ENCODE peak calls at places on chromosomes 1 and 21, in ten cellular contexts. One of them, this sample, is unnamed.

GRCh38 chr1:10217748-10218441 is 7.5 kb downstream of the KIF1B start:
- DNase-seq in left lung: no peak
- DNase-seq in heart left ventricle: no peak
- DNase-seq in left ventricle myocardium inferior: no peak
- DNase-seq in fibroblast of lung: peak; percentile 55
- DNase-seq in keratinocyte: no peak
- DNase-seq in caudate nucleus: no peak
- DNase-seq in neural progenitor cell: no peak
- DNase-seq in cardiac muscle cell: no peak
- DNase-seq in pancreas: no peak
- DNase-seq in this sample: no peak

GRCh38 chr1:51915958-51916357 is 37.4 kb upstream of the NRDC start:
- DNase-seq in left lung: no peak
- DNase-seq in heart left ventricle: no peak
- DNase-seq in left ventricle myocardium inferior: no peak
- DNase-seq in fibroblast of lung: no peak
- DNase-seq in keratinocyte: no peak
- DNase-seq in caudate nucleus: no peak
- DNase-seq in neural progenitor cell: no peak
- DNase-seq in cardiac muscle cell: no peak
- DNase-seq in pancreas: no peak
- DNase-seq in this sample: no peak

GRCh38 chr1:211613108-211613947 is 34.4 kb upstream of the SLC30A1 start:
- DNase-seq in left lung: peak; percentile 93
- DNase-seq in heart left ventricle: peak; percentile 87
- DNase-seq in left ventricle myocardium inferior: peak; percentile 74
- DNase-seq in fibroblast of lung: peak; percentile 96
- DNase-seq in keratinocyte: no peak
- DNase-seq in caudate nucleus: no peak
- DNase-seq in neural progenitor cell: no peak
- DNase-seq in cardiac muscle cell: peak; percentile 77
- DNase-seq in pancreas: no peak
- DNase-seq in this sample: no peak

GRCh38 chr1:63592536-63593302 is 492 bp upstream of the PGM1 start:
- DNase-seq in left lung: no peak
- DNase-seq in heart left ventricle: no peak
- DNase-seq in left ventricle myocardium inferior: no peak
- DNase-seq in fibroblast of lung: peak; percentile 27
- DNase-seq in keratinocyte: no peak
- DNase-seq in caudate nucleus: no peak
- DNase-seq in neural progenitor cell: no peak
- DNase-seq in cardiac muscle cell: no peak
- DNase-seq in pancreas: no peak
- DNase-seq in this sample: no peak

GRCh38 chr1:33047839-33048305 is 11.2 kb upstream of the AK2 start:
- DNase-seq in left lung: no peak
- DNase-seq in heart left ventricle: no peak
- DNase-seq in left ventricle myocardium inferior: no peak
- DNase-seq in fibroblast of lung: peak; percentile 51
- DNase-seq in keratinocyte: no peak
- DNase-seq in caudate nucleus: no peak
- DNase-seq in neural progenitor cell: no peak
- DNase-seq in cardiac muscle cell: no peak
- DNase-seq in pancreas: no peak
- DNase-seq in this sample: no peak

GRCh38 chr1:39575191-39576015 is 1.2 kb downstream of the PABPC4 start:
- DNase-seq in left lung: peak; percentile 87
- DNase-seq in heart left ventricle: peak; percentile 78
- DNase-seq in left ventricle myocardium inferior: peak; percentile 60
- DNase-seq in fibroblast of lung: peak; percentile 63
- DNase-seq in keratinocyte: no peak
- DNase-seq in caudate nucleus: no peak
- DNase-seq in neural progenitor cell: peak; percentile 69
- DNase-seq in cardiac muscle cell: peak; percentile 70
- DNase-seq in pancreas: peak; percentile 89
- DNase-seq in this sample: peak; percentile 63

GRCh38 chr1:39483276-39483675 is 8.2 kb upstream of the BMP8A start:
- DNase-seq in left lung: no peak
- DNase-seq in heart left ventricle: no peak
- DNase-seq in left ventricle myocardium inferior: no peak
- DNase-seq in fibroblast of lung: no peak
- DNase-seq in keratinocyte: no peak
- DNase-seq in caudate nucleus: no peak
- DNase-seq in neural progenitor cell: no peak
- DNase-seq in cardiac muscle cell: no peak
- DNase-seq in pancreas: no peak
- DNase-seq in this sample: no peak

GRCh38 chr1:61274979-61275378 is 192.6 kb downstream of the NFIA start:
- DNase-seq in left lung: no peak
- DNase-seq in heart left ventricle: no peak
- DNase-seq in left ventricle myocardium inferior: no peak
- DNase-seq in fibroblast of lung: no peak
- DNase-seq in keratinocyte: no peak
- DNase-seq in caudate nucleus: no peak
- DNase-seq in neural progenitor cell: no peak
- DNase-seq in cardiac muscle cell: no peak
- DNase-seq in pancreas: no peak
- DNase-seq in this sample: no peak

GRCh38 chr1:23591460-23592208 is 32.3 kb upstream of the ID3 start:
- DNase-seq in left lung: no peak
- DNase-seq in heart left ventricle: peak; percentile 57
- DNase-seq in left ventricle myocardium inferior: no peak
- DNase-seq in fibroblast of lung: no peak
- DNase-seq in keratinocyte: no peak
- DNase-seq in caudate nucleus: no peak
- DNase-seq in neural progenitor cell: no peak
- DNase-seq in cardiac muscle cell: no peak
- DNase-seq in pancreas: no peak
- DNase-seq in this sample: no peak

GRCh38 chr1:59565611-59566410 is 248.9 kb upstream of the HOOK1 start:
- DNase-seq in left lung: no peak
- DNase-seq in heart left ventricle: no peak
- DNase-seq in left ventricle myocardium inferior: no peak
- DNase-seq in fibroblast of lung: peak; percentile 76
- DNase-seq in keratinocyte: no peak
- DNase-seq in caudate nucleus: no peak
- DNase-seq in neural progenitor cell: no peak
- DNase-seq in cardiac muscle cell: no peak
- DNase-seq in pancreas: no peak
- DNase-seq in this sample: no peak

GRCh38 chr1:54110991-54111390 is 41.8 kb downstream of the CDCP2 start:
- DNase-seq in left lung: no peak
- DNase-seq in heart left ventricle: peak; percentile 28
- DNase-seq in left ventricle myocardium inferior: no peak
- DNase-seq in fibroblast of lung: no peak
- DNase-seq in keratinocyte: no peak
- DNase-seq in caudate nucleus: no peak
- DNase-seq in neural progenitor cell: no peak
- DNase-seq in cardiac muscle cell: no peak
- DNase-seq in pancreas: no peak
- DNase-seq in this sample: peak; percentile 30

GRCh38 chr1:94634977-94635416 is 93.4 kb upstream of the F3 start:
- DNase-seq in left lung: no peak
- DNase-seq in heart left ventricle: no peak
- DNase-seq in left ventricle myocardium inferior: no peak
- DNase-seq in fibroblast of lung: no peak
- DNase-seq in keratinocyte: no peak
- DNase-seq in caudate nucleus: no peak
- DNase-seq in neural progenitor cell: no peak
- DNase-seq in cardiac muscle cell: no peak
- DNase-seq in pancreas: no peak
- DNase-seq in this sample: no peak

GRCh38 chr21:33976082-33976979 is 60.7 kb upstream of the ATP5PO start:
- DNase-seq in left lung: no peak
- DNase-seq in heart left ventricle: no peak
- DNase-seq in left ventricle myocardium inferior: peak; percentile 37
- DNase-seq in fibroblast of lung: peak; percentile 90
- DNase-seq in keratinocyte: peak; percentile 95
- DNase-seq in caudate nucleus: no peak
- DNase-seq in neural progenitor cell: no peak
- DNase-seq in cardiac muscle cell: peak; percentile 70
- DNase-seq in pancreas: no peak
- DNase-seq in this sample: no peak
- H3K27ac ChIP-seq in left lung: peak overlapping the region; percentile 75
- H3K27ac ChIP-seq in heart left ventricle: peak overlapping the region; percentile 72
- H3K27ac ChIP-seq in left ventricle myocardium inferior: peak overlapping the region; percentile 80
- H3K27ac ChIP-seq in fibroblast of lung: peak overlapping the region; percentile 93
- H3K27ac ChIP-seq in keratinocyte: peak overlapping the region; percentile 98
- H3K27ac ChIP-seq in caudate nucleus: peak overlapping the region; percentile 33
- H3K27ac ChIP-seq in neural progenitor cell: no peak overlapping the region
- H3K27ac ChIP-seq in cardiac muscle cell: peak overlapping the region; percentile 96
- H3K27ac ChIP-seq in pancreas: no peak overlapping the region
- H3K27ac ChIP-seq in this sample: peak overlapping the region; percentile 55

GRCh38 chr1:64814427-64814826 is 69.6 kb downstream of the RAVER2 start:
- DNase-seq in left lung: no peak
- DNase-seq in heart left ventricle: no peak
- DNase-seq in left ventricle myocardium inferior: no peak
- DNase-seq in fibroblast of lung: no peak
- DNase-seq in keratinocyte: no peak
- DNase-seq in caudate nucleus: no peak
- DNase-seq in neural progenitor cell: no peak
- DNase-seq in cardiac muscle cell: no peak
- DNase-seq in pancreas: no peak
- DNase-seq in this sample: no peak

GRCh38 chr1:64809309-64809708 is 64.4 kb downstream of the RAVER2 start:
- DNase-seq in left lung: no peak
- DNase-seq in heart left ventricle: no peak
- DNase-seq in left ventricle myocardium inferior: no peak
- DNase-seq in fibroblast of lung: no peak
- DNase-seq in keratinocyte: no peak
- DNase-seq in caudate nucleus: no peak
- DNase-seq in neural progenitor cell: no peak
- DNase-seq in cardiac muscle cell: no peak
- DNase-seq in pancreas: no peak
- DNase-seq in this sample: no peak

DNA sequence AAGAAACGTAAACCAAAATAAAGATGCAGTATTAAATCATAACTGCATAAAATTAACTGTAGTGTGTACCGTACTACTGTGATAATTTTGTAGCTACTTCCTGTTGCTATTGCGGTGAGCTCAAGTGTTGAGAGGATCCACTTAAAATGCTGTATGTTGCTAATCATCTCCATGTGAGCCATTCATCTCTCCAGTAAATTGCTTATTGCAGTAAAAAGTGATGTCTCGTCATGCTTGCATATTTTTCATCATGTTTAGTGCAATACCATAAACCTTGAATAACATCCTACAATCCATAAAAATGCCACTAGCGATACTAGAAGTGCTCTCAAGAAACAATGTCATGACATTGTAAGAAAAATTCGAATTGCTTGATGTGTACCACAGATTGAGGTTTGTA is 66.3 kb downstream of the RAVER2 start:
- DNase-seq in left lung: no peak
- DNase-seq in heart left ventricle: no peak
- DNase-seq in left ventricle myocardium inferior: no peak
- DNase-seq in fibroblast of lung: no peak
- DNase-seq in keratinocyte: no peak
- DNase-seq in caudate nucleus: no peak
- DNase-seq in neural progenitor cell: no peak
- DNase-seq in cardiac muscle cell: no peak
- DNase-seq in pancreas: no peak
- DNase-seq in this sample: no peak
- H3K27ac ChIP-seq in left lung: no peak overlapping the region
- H3K27ac ChIP-seq in heart left ventricle: no peak overlapping the region
- H3K27ac ChIP-seq in left ventricle myocardium inferior: no peak overlapping the region
- H3K27ac ChIP-seq in fibroblast of lung: no peak overlapping the region
- H3K27ac ChIP-seq in keratinocyte: no peak overlapping the region
- H3K27ac ChIP-seq in caudate nucleus: no peak overlapping the region
- H3K27ac ChIP-seq in neural progenitor cell: no peak overlapping the region
- H3K27ac ChIP-seq in cardiac muscle cell: no peak overlapping the region
- H3K27ac ChIP-seq in pancreas: no peak overlapping the region
- H3K27ac ChIP-seq in this sample: no peak overlapping the region

GRCh38 chr1:145845514-145846161 is at the start of gene NUDT17:
- DNase-seq in left lung: peak; percentile 96
- DNase-seq in heart left ventricle: peak; percentile 90
- DNase-seq in left ventricle myocardium inferior: peak; percentile 83
- DNase-seq in fibroblast of lung: peak; percentile 73
- DNase-seq in keratinocyte: no peak
- DNase-seq in caudate nucleus: peak; percentile 33
- DNase-seq in neural progenitor cell: peak; percentile 95
- DNase-seq in cardiac muscle cell: peak; percentile 92
- DNase-seq in pancreas: peak; percentile 92
- DNase-seq in this sample: peak; percentile 94

GRCh38 chr1:145849356-145850165 is 4.1 kb downstream of the NUDT17 start:
- DNase-seq in left lung: peak; percentile 71
- DNase-seq in heart left ventricle: no peak
- DNase-seq in left ventricle myocardium inferior: no peak
- DNase-seq in fibroblast of lung: peak; percentile 49
- DNase-seq in keratinocyte: no peak
- DNase-seq in caudate nucleus: no peak
- DNase-seq in neural progenitor cell: peak; percentile 20
- DNase-seq in cardiac muscle cell: no peak
- DNase-seq in pancreas: no peak
- DNase-seq in this sample: peak; percentile 55

GRCh38 chr1:145846191-145846590 is 761 bp downstream of the NUDT17 start:
- DNase-seq in left lung: no peak
- DNase-seq in heart left ventricle: no peak
- DNase-seq in left ventricle myocardium inferior: no peak
- DNase-seq in fibroblast of lung: peak; percentile 39
- DNase-seq in keratinocyte: no peak
- DNase-seq in caudate nucleus: no peak
- DNase-seq in neural progenitor cell: peak; percentile 69
- DNase-seq in cardiac muscle cell: peak; percentile 61
- DNase-seq in pancreas: peak; percentile 40
- DNase-seq in this sample: peak; percentile 82

GRCh38 chr1:145847827-145848226 is 2.4 kb downstream of the NUDT17 start:
- DNase-seq in left lung: no peak
- DNase-seq in heart left ventricle: no peak
- DNase-seq in left ventricle myocardium inferior: no peak
- DNase-seq in fibroblast of lung: no peak
- DNase-seq in keratinocyte: no peak
- DNase-seq in caudate nucleus: no peak
- DNase-seq in neural progenitor cell: no peak
- DNase-seq in cardiac muscle cell: no peak
- DNase-seq in pancreas: no peak
- DNase-seq in this sample: no peak

DNA sequence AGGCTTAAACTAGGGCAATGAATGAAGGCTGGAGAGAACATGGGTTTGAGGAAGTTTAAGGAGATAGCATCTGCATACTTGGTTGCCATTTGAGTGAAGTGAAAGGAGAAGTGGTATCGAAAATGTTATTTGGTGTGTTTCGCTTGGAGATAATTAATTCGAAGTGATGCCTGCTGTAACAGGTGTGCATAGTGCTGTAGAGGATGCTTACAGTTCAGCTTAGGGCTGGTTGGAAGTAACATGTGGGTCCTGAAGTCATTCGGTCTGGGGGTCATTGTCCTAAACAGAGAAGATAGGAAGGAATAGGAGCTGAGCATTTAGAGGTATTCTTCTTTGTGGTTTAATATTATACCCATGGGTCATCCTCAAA is 301 bp upstream of the NUDT17 start:
- DNase-seq in left lung: no peak
- DNase-seq in heart left ventricle: no peak
- DNase-seq in left ventricle myocardium inferior: no peak
- DNase-seq in fibroblast of lung: no peak
- DNase-seq in keratinocyte: no peak
- DNase-seq in caudate nucleus: no peak
- DNase-seq in neural progenitor cell: no peak
- DNase-seq in cardiac muscle cell: no peak
- DNase-seq in pancreas: no peak
- DNase-seq in this sample: no peak
- H3K27ac ChIP-seq in left lung: peak overlapping the region; percentile 73
- H3K27ac ChIP-seq in heart left ventricle: peak overlapping the region; percentile 85
- H3K27ac ChIP-seq in left ventricle myocardium inferior: peak overlapping the region; percentile 82
- H3K27ac ChIP-seq in fibroblast of lung: no peak overlapping the region
- H3K27ac ChIP-seq in keratinocyte: no peak overlapping the region
- H3K27ac ChIP-seq in caudate nucleus: no peak overlapping the region
- H3K27ac ChIP-seq in neural progenitor cell: no peak overlapping the region
- H3K27ac ChIP-seq in cardiac muscle cell: no peak overlapping the region
- H3K27ac ChIP-seq in pancreas: no peak overlapping the region
- H3K27ac ChIP-seq in this sample: no peak overlapping the region

GRCh38 chr1:205589618-205590456 is 42.0 kb downstream of the ELK4 start:
- DNase-seq in left lung: no peak
- DNase-seq in heart left ventricle: no peak
- DNase-seq in left ventricle myocardium inferior: no peak
- DNase-seq in fibroblast of lung: no peak
- DNase-seq in keratinocyte: no peak
- DNase-seq in caudate nucleus: no peak
- DNase-seq in neural progenitor cell: no peak
- DNase-seq in cardiac muscle cell: no peak
- DNase-seq in pancreas: no peak
- DNase-seq in this sample: peak; percentile 31
- H3K27ac ChIP-seq in left lung: no peak overlapping the region
- H3K27ac ChIP-seq in heart left ventricle: no peak overlapping the region
- H3K27ac ChIP-seq in left ventricle myocardium inferior: no peak overlapping the region
- H3K27ac ChIP-seq in fibroblast of lung: no peak overlapping the region
- H3K27ac ChIP-seq in keratinocyte: no peak overlapping the region
- H3K27ac ChIP-seq in caudate nucleus: no peak overlapping the region
- H3K27ac ChIP-seq in neural progenitor cell: no peak overlapping the region
- H3K27ac ChIP-seq in cardiac muscle cell: no peak overlapping the region
- H3K27ac ChIP-seq in pancreas: no peak overlapping the region
- H3K27ac ChIP-seq in this sample: no peak overlapping the region

This sample was measured in endodermal cell.